ENCODE peak calls at places on chromosomes 4 and X, in five cellular contexts. One of them, this sample, is unnamed.

GRCh38 chr4:1852904-1853623 is 2.9 kb downstream of the LETM1 start:
- DNase-seq in WTC11: no peak
- DNase-seq in HCT116: no peak
- DNase-seq in HepG2: no peak
- DNase-seq in H1: no peak
- DNase-seq in this sample: no peak

GRCh38 chr4:183499797-183500196 is 5.1 kb upstream of the ING2 start:
- DNase-seq in HepG2: no peak
- DNase-seq in H1: no peak
- DNase-seq in HCT116: no peak
- DNase-seq in WTC11: no peak
- DNase-seq in this sample: no peak

GRCh38 chr4:1510931-1511330 is 104.7 kb upstream of the NKX1-1 start:
- DNase-seq in HepG2: no peak
- DNase-seq in HCT116: no peak
- DNase-seq in H1: no peak
- DNase-seq in WTC11: no peak
- DNase-seq in this sample: no peak

GRCh38 chr4:120918788-120919187 is 3.7 kb downstream of the PRDM5 start:
- DNase-seq in HepG2: no peak
- DNase-seq in WTC11: no peak
- DNase-seq in H1: no peak
- DNase-seq in HCT116: no peak
- DNase-seq in this sample: no peak

GRCh38 chrX:130915302-130915701 is 12.3 kb upstream of the ENOX2 start:
- DNase-seq in H1: no peak
- DNase-seq in HCT116: no peak
- DNase-seq in HepG2: no peak
- DNase-seq in WTC11: no peak
- DNase-seq in this sample: no peak

GRCh38 chr4:26131711-26132110 is 189.1 kb upstream of the RBPJ start:
- DNase-seq in WTC11: no peak
- DNase-seq in HepG2: no peak
- DNase-seq in H1: no peak
- DNase-seq in HCT116: no peak
- DNase-seq in this sample: no peak

GRCh38 chr4:89298788-89299152 is 8.8 kb downstream of the GPRIN3 start:
- DNase-seq in HCT116: no peak
- DNase-seq in WTC11: no peak
- DNase-seq in H1: no peak
- DNase-seq in HepG2: no peak
- DNase-seq in this sample: peak; percentile 41

GRCh38 chrX:23228454-23228853 is 106.2 kb upstream of the PTCHD1 start:
- DNase-seq in HepG2: no peak
- DNase-seq in H1: no peak
- DNase-seq in WTC11: no peak
- DNase-seq in HCT116: no peak
- DNase-seq in this sample: no peak

GRCh38 chrX:83305381-83305780 is 202.7 kb upstream of the POU3F4 start:
- DNase-seq in WTC11: no peak
- DNase-seq in H1: no peak
- DNase-seq in HCT116: no peak
- DNase-seq in HepG2: no peak
- DNase-seq in this sample: no peak

GRCh38 chr4:171813195-171813955 is at the start of gene GALNTL6:
- DNase-seq in HCT116: no peak
- DNase-seq in H1: peak; percentile 69
- DNase-seq in HepG2: no peak
- DNase-seq in WTC11: peak; percentile 48
- DNase-seq in this sample: peak; percentile 54

GRCh38 chrX:17377047-17377692 is 2.2 kb downstream of the NHS start:
- DNase-seq in HepG2: no peak
- DNase-seq in WTC11: peak; percentile 45
- DNase-seq in HCT116: peak; percentile 40
- DNase-seq in H1: peak; percentile 48
- DNase-seq in this sample: no peak

GRCh38 chr4:77994194-77994721 is 62.9 kb upstream of the FRAS1 start:
- DNase-seq in WTC11: peak; percentile 56
- DNase-seq in HCT116: peak; percentile 71
- DNase-seq in H1: peak; percentile 57
- DNase-seq in HepG2: peak; percentile 84
- DNase-seq in this sample: peak; percentile 69

GRCh38 chr4:80610845-80611244 is 275.3 kb downstream of the CFAP299 start:
- DNase-seq in H1: no peak
- DNase-seq in HCT116: no peak
- DNase-seq in HepG2: no peak
- DNase-seq in WTC11: no peak
- DNase-seq in this sample: peak; percentile 13

GRCh38 chrX:70398899-70399298 is 24.2 kb upstream of the GDPD2 start:
- DNase-seq in H1: no peak
- DNase-seq in HepG2: peak; percentile 45
- DNase-seq in WTC11: no peak
- DNase-seq in HCT116: no peak
- DNase-seq in this sample: no peak

GRCh38 chr4:77582716-77583115 is 22.9 kb upstream of the CXCL13 start:
- DNase-seq in H1: no peak
- DNase-seq in HepG2: no peak
- DNase-seq in WTC11: no peak
- DNase-seq in HCT116: no peak
- DNase-seq in this sample: no peak

GRCh38 chr4:11954093-11954492 is 525.4 kb upstream of the HS3ST1 start:
- DNase-seq in HepG2: no peak
- DNase-seq in WTC11: no peak
- DNase-seq in H1: no peak
- DNase-seq in HCT116: peak; percentile 44
- DNase-seq in this sample: peak; percentile 9

GRCh38 chr4:113049421-113050355 is at the start of gene ANK2:
- DNase-seq in HCT116: no peak
- DNase-seq in H1: peak; percentile 67
- DNase-seq in WTC11: peak; percentile 81
- DNase-seq in HepG2: no peak
- DNase-seq in this sample: peak; percentile 10

GRCh38 chr4:40840255-40840984 is 90.7 kb downstream of the NSUN7 start:
- DNase-seq in HepG2: no peak
- DNase-seq in HCT116: no peak
- DNase-seq in H1: no peak
- DNase-seq in WTC11: no peak
- DNase-seq in this sample: no peak

GRCh38 chrX:24542756-24543155 is 77.7 kb downstream of the PDK3 start:
- DNase-seq in HepG2: no peak
- DNase-seq in WTC11: no peak
- DNase-seq in HCT116: no peak
- DNase-seq in H1: no peak
- DNase-seq in this sample: no peak

GRCh38 chr4:174118171-174118570 is 165.3 kb downstream of the FBXO8 start:
- DNase-seq in H1: no peak
- DNase-seq in HepG2: no peak
- DNase-seq in HCT116: no peak
- DNase-seq in WTC11: no peak
- DNase-seq in this sample: no peak

GRCh38 chr4:1085404-1085799 is 28.0 kb downstream of the RNF212 start:
- DNase-seq in HepG2: no peak
- DNase-seq in HCT116: no peak
- DNase-seq in WTC11: no peak
- DNase-seq in H1: no peak
- DNase-seq in this sample: no peak

GRCh38 chrX:1389993-1390285 is 2.0 kb downstream of the SLC25A6 start:
- DNase-seq in HepG2: no peak
- DNase-seq in WTC11: no peak
- DNase-seq in H1: no peak
- DNase-seq in HCT116: no peak
- DNase-seq in this sample: no peak

GRCh38 chrX:41684138-41684537 is 4.6 kb upstream of the GPR34 start:
- DNase-seq in WTC11: no peak
- DNase-seq in H1: no peak
- DNase-seq in HCT116: no peak
- DNase-seq in HepG2: no peak
- DNase-seq in this sample: no peak

GRCh38 chr4:111736516-111736915 is 408.7 kb upstream of the FAM241A start:
- DNase-seq in HCT116: no peak
- DNase-seq in WTC11: no peak
- DNase-seq in HepG2: no peak
- DNase-seq in H1: no peak
- DNase-seq in this sample: no peak

GRCh38 chr4:126530996-126531585 is 1101.7 kb upstream of the INTU start:
- DNase-seq in HepG2: no peak
- DNase-seq in WTC11: no peak
- DNase-seq in H1: no peak
- DNase-seq in HCT116: no peak
- DNase-seq in this sample: no peak

GRCh38 chrX:65668362-65669310 is 1.2 kb downstream of the MSN start:
- DNase-seq in H1: peak; percentile 49
- DNase-seq in WTC11: peak; percentile 18
- DNase-seq in HCT116: peak; percentile 29
- DNase-seq in HepG2: no peak
- DNase-seq in this sample: no peak

GRCh38 chrX:65673857-65674350 is 6.5 kb downstream of the MSN start:
- DNase-seq in WTC11: no peak
- DNase-seq in HCT116: no peak
- DNase-seq in HepG2: no peak
- DNase-seq in H1: no peak
- DNase-seq in this sample: no peak

GRCh38 chrX:65671966-65672365 is 4.5 kb downstream of the MSN start:
- DNase-seq in HCT116: no peak
- DNase-seq in H1: no peak
- DNase-seq in WTC11: no peak
- DNase-seq in HepG2: no peak
- DNase-seq in this sample: no peak

GRCh38 chrX:65674351-65674893 is 7.0 kb downstream of the MSN start:
- DNase-seq in WTC11: no peak
- DNase-seq in HCT116: no peak
- DNase-seq in H1: no peak
- DNase-seq in HepG2: no peak
- DNase-seq in this sample: no peak

DNA sequence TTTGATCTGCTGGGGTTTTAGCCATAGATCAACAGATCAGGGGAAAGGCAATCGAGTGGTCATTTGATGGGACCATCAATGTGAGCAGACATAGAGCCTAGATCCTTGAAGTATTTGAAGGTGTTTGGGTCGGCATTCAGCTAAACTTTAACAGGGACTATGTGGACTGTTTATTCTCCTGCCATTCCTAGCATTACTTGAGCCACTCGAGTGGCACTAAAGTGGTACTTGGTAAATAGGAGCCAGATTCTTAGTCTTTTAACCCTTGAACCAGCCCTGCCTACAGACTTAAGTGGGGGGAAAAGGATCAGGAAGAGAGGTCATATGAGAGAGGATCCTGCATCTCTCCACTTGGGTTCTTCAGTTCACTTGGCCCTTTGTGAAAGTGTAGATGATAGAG is 3.8 kb downstream of the MSN start:
- DNase-seq in HepG2: no peak
- DNase-seq in H1: no peak
- DNase-seq in HCT116: no peak
- DNase-seq in WTC11: no peak
- DNase-seq in this sample: no peak
- TF ChIP-seq SP1 in HepG2: no peak
- TF ChIP-seq SP1 in H1: no peak
- TF ChIP-seq SP1 in HCT116: no peak
- TF ChIP-seq SP1 in WTC11: no peak
- TF ChIP-seq SP1 in this sample: no peak

DNA sequence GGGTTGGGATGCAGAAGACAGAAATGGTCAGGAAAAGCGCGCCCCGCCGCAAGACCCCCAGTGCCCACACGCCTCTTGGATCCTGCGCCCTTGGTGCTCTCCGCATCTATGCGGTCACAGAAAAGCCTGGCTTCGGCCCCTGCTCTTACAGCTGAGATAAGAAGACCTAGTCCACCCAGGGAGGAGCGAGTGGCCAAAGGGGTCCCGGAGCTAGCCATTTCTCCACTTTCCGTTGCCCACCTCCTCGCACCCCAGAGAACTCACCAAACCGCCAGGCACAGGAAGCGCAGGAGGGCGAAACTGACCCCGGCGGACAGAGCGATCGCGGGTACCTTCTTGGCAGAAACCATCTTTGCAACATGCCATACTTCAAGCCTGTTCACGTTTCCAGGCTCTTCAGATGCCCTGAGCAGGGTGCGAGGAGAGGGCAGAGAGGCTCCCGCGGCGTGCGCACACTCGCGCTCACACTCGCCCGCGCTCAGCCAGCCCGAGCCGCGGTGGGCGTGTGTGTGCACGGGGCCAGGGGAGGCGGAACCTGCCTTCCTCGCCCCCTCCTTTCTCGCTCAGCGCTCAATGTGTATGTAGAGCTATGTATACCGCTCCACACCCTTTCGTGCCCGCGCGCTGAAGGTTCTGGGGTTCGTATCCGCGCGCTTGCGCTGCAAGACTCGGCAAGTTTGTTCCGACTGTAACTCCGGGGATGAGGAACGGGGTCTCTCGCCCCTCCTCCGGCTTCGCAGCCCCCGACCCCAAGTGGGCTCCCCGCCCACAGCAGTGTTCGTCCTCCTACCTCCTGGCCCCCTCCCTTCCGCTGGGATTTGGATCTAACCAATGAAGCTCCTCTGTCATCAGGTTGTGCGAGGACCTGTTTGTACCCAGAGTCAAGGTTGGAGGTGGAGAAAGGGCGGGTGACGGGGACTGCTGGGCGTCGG is at the start of gene GABRA4:
- DNase-seq in HCT116: no peak
- DNase-seq in WTC11: peak; percentile 53
- DNase-seq in HepG2: no peak
- DNase-seq in H1: peak; percentile 68
- DNase-seq in this sample: no peak
- TF ChIP-seq SP1 in HCT116: no peak
- TF ChIP-seq SP1 in WTC11: no peak
- TF ChIP-seq SP1 in HepG2: no peak
- TF ChIP-seq SP1 in H1: no peak
- TF ChIP-seq SP1 in this sample: no peak

GRCh38 chrX:137362583-137362982 is 203.3 kb upstream of the ZIC3 start:
- DNase-seq in H1: no peak
- DNase-seq in HepG2: peak; percentile 16
- DNase-seq in HCT116: no peak
- DNase-seq in WTC11: no peak
- DNase-seq in this sample: no peak

GRCh38 chrX:137363559-137363958 is 202.4 kb upstream of the ZIC3 start:
- DNase-seq in HepG2: no peak
- DNase-seq in H1: no peak
- DNase-seq in WTC11: no peak
- DNase-seq in HCT116: no peak
- DNase-seq in this sample: no peak
- TF ChIP-seq SP1 in HepG2: no peak
- TF ChIP-seq SP1 in H1: no peak
- TF ChIP-seq SP1 in WTC11: no peak
- TF ChIP-seq SP1 in HCT116: no peak
- TF ChIP-seq SP1 in this sample: no peak

DNA sequence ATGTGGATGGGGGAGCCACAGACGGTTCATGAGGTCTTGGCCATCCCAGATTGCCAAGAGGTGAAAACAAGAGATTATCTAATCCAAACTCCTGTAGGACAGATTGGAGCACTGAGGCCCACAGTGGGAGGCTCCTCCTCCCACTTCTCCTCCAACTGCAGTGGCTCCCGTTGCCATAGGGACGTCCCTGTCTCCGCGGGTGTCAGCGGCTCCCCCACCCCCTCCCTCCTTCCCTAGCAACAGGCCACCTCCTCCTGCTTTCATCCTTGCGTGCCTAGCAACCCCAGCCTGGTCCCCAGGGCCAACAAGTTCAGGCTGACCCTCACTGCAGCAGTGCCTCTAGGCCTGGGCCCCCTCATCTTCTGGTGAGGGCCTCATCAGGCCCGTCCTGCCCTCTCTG is 6.8 kb upstream of the IQSEC2 start:
- DNase-seq in HepG2: no peak
- DNase-seq in HCT116: no peak
- DNase-seq in WTC11: peak; percentile 54
- DNase-seq in H1: peak; percentile 55
- DNase-seq in this sample: no peak
- TF ChIP-seq SP1 in HepG2: no peak
- TF ChIP-seq SP1 in HCT116: no peak
- TF ChIP-seq SP1 in WTC11: no peak
- TF ChIP-seq SP1 in H1: no peak
- TF ChIP-seq SP1 in this sample: no peak

This sample was measured in HEK293T.